ENCODE peak calls at places on chromosome 22, in eight cellular contexts. M is activated CD4-positive, alpha-beta T cell treated with anti-CD3 and anti-CD28 coated beads, Interleukin-2, amount 50 U/mL, for 4 hours; W is hepatic stellate cell; A is NCI-H460; L is HTR-8/SVneo; J is stimulated activated CD4-positive, alpha-beta T cell treated with anti-CD3 and anti-CD28 coated beads, Interleukin-15, amount 100 ng/mL, for 24 hours; P is dermis blood vessel endothelial cell; N is RCC 7860. G is an unnamed sample.

GRCh38 chr22:32473388-32473952 is 1.1 kb upstream of the FBXO7 start:
- DNase-seq in M (peak), W (peak), A (peak), L (peak), J (peak), P (peak), N (peak), G (peak)

GRCh38 chr22:20944042-20944441 is 23.0 kb upstream of the AIFM3 start:
- DNase-seq in M (no peak), W (no peak), A (no peak), L (no peak), J (no peak), P (no peak), N (no peak), G (no peak)

GRCh38 chr22:17158568-17159503 is at the start of gene HDHD5:
- DNase-seq in M (peak), W (peak), A (peak), L (peak), J (peak), P (peak), N (peak), G (peak)

GRCh38 chr22:49620666-49621065 is 207.0 kb downstream of the BRD1 start:
- DNase-seq in M (no peak), W (no peak), A (no peak), L (no peak), J (no peak), P (no peak), N (no peak), G (no peak)

GRCh38 chr22:35984183-35984710 is 44.4 kb downstream of the RBFOX2 start:
- DNase-seq in M (no peak), W (no peak), A (no peak), L (no peak), J (no peak), P (no peak), N (no peak), G (no peak)

GRCh38 chr22:35684270-35684700 is 33.4 kb upstream of the APOL5 start:
- DNase-seq in M (no peak), W (no peak), A (peak), L (no peak), J (no peak), P (peak), N (no peak), G (no peak)

GRCh38 chr22:31248138-31248745 is 36.1 kb downstream of the LIMK2 start:
- DNase-seq in M (peak), W (peak), A (no peak), L (peak), J (peak), P (peak), N (peak), G (no peak)

GRCh38 chr22:41565403-41566054 is 4.7 kb downstream of the CSDC2 start:
- DNase-seq in M (no peak), W (peak), A (no peak), L (peak), J (peak), P (peak), N (peak), G (no peak)

G was measured in stimulated activated effector memory CD8-positive, alpha-beta T cell treated with anti-CD3 and anti-CD28 coated beads, Interleukin-12 subunit alpha, Interleukin-12 subunit beta, amount 100 ng/mL, for 72 hours.